ENCODE peak calls at places on chromosomes 4 and X, in eight cellular contexts. J is T-cell, W is pancreas, Q is Karpas-422, P is LoVo, D is fibroblast of mammary gland, F is activated T-cell treated with anti-CD3 and anti-CD28 coated beads for 24 hours, O is NCI-H1105 treated with DMSO at 0.1 percent for 48 hours. Z is an unnamed sample.

GRCh38 chr4:75939890-75940691 is 722 bp downstream of the NAAA start:
- DNase-seq in W (peak), P (peak), O (no peak), F (peak), D (peak), Q (peak), J (peak), Z (peak)

GRCh38 chr4:3864736-3865721 is 98.8 kb downstream of the ADRA2C start:
- DNase-seq in Q (no peak), W (no peak), D (no peak), O (no peak), J (no peak), F (no peak), P (no peak), Z (peak)

GRCh38 chr4:167602157-167602556 is 367.9 kb upstream of the SPOCK3 start:
- DNase-seq in O (no peak), F (no peak), D (no peak), J (no peak), P (no peak), W (no peak), Q (no peak), Z (no peak)

GRCh38 chr4:176964116-176964691 is 171.5 kb upstream of the VEGFC start:
- DNase-seq in J (no peak), F (no peak), W (no peak), D (peak), O (no peak), Q (peak), P (no peak), Z (no peak)

GRCh38 chr4:23855912-23856605 is 33.8 kb downstream of the PPARGC1A start:
- DNase-seq in P (no peak), D (peak), J (no peak), O (no peak), Q (no peak), F (no peak), W (no peak), Z (no peak)

GRCh38 chr4:173919861-173920260 is 363.6 kb downstream of the FBXO8 start:
- DNase-seq in Q (no peak), W (no peak), F (no peak), D (no peak), J (no peak), O (no peak), P (no peak), Z (no peak)

GRCh38 chrX:74902806-74903205 is 22.4 kb downstream of the NEXMIF start:
- DNase-seq in F (no peak), O (no peak), Q (no peak), D (no peak), P (no peak), J (no peak), W (no peak), Z (no peak)

GRCh38 chrX:93932471-93933220 is 258.6 kb downstream of the FAM133A start:
- DNase-seq in P (no peak), O (no peak), W (no peak), D (no peak), Q (no peak), J (no peak), F (no peak), Z (no peak)

GRCh38 chrX:20143539-20143938 is 1.9 kb upstream of the EIF1AX start:
- DNase-seq in J (no peak), D (no peak), O (no peak), Q (no peak), P (no peak), F (no peak), W (no peak), Z (no peak)

GRCh38 chr4:110119347-110119746 is 79.1 kb downstream of the ELOVL6 start:
- DNase-seq in D (no peak), J (no peak), O (no peak), F (no peak), Q (no peak), W (no peak), P (no peak), Z (no peak)

GRCh38 chrX:113422323-113422722 is 581.7 kb upstream of the AMOT start:
- DNase-seq in W (no peak), Q (no peak), J (no peak), F (no peak), O (no peak), D (no peak), P (no peak), Z (no peak)

GRCh38 chr4:107348188-107348872 is 312.2 kb upstream of the DKK2 start:
- DNase-seq in P (no peak), Q (no peak), W (no peak), F (no peak), O (no peak), J (no peak), D (no peak), Z (no peak)

GRCh38 chrX:68511255-68511654 is 12.4 kb downstream of the YIPF6 start:
- DNase-seq in W (peak), Q (peak), F (no peak), D (peak), O (peak), P (peak), J (no peak), Z (no peak)

GRCh38 chr4:80071643-80072606 is 1.1 kb downstream of the ANTXR2 start:
- DNase-seq in J (peak), F (peak), W (peak), Q (no peak), D (no peak), P (peak), O (peak), Z (peak)

GRCh38 chr4:149344436-149344835 is 471.2 kb downstream of the IQCM start:
- DNase-seq in J (no peak), D (peak), Q (no peak), O (no peak), W (no peak), P (no peak), F (no peak), Z (no peak)

GRCh38 chr4:128600996-128601857 is 208.3 kb upstream of the JADE1 start:
- DNase-seq in P (peak), J (no peak), F (no peak), O (peak), D (peak), W (peak), Q (no peak), Z (peak)

GRCh38 chrX:40933132-40934078 is 151.8 kb upstream of the USP9X start:
- DNase-seq in J (no peak), Q (no peak), O (no peak), W (no peak), P (no peak), F (peak), D (peak), Z (no peak)

GRCh38 chr4:181756451-181756850 is 486.8 kb upstream of the TENM3 start:
- DNase-seq in D (no peak), W (no peak), F (no peak), O (no peak), J (no peak), P (no peak), Q (no peak), Z (no peak)

GRCh38 chrX:102624105-102624504 is 24.8 kb downstream of the ARMCX5 start:
- DNase-seq in F (no peak), D (peak), W (peak), P (no peak), O (no peak), J (no peak), Q (no peak), Z (no peak)

GRCh38 chr4:77671051-77671450 is 65.4 kb downstream of the CXCL13 start:
- DNase-seq in P (no peak), Q (no peak), J (no peak), F (no peak), O (no peak), W (no peak), D (no peak), Z (no peak)

GRCh38 chr4:77734928-77735327 is 84.2 kb downstream of the CNOT6L start:
- DNase-seq in W (no peak), F (peak), J (no peak), O (no peak), P (peak), Q (no peak), D (peak), Z (no peak)

GRCh38 chr4:84691170-84691691 is 108.3 kb downstream of the CDS1 start:
- DNase-seq in F (no peak), D (peak), O (no peak), P (peak), J (no peak), Q (no peak), W (no peak), Z (no peak)

GRCh38 chr4:13919021-13919441 is 291.5 kb upstream of the BOD1L1 start:
- DNase-seq in O (no peak), D (peak), P (no peak), Q (no peak), W (no peak), F (no peak), J (no peak), Z (peak)

Z was measured in sigmoid colon.